ENCODE peak calls at places on chromosome 14, in five cellular contexts. M is kidney epithelial cell; X is stimulated activated CD8-positive, alpha-beta memory T cell treated with anti-CD3 and anti-CD28 coated beads, Interleukin-4, amount 100 ng/mL, for 4 hours; B is non-pigmented ciliary epithelial cell; F is C1 segment of cervical spinal cord. L is an unnamed sample.

GRCh38 chr14:77265561-77266335 is 5.3 kb downstream of the NGB start:
- DNase-seq in F (no peak), B (no peak), X (no peak), M (no peak), L (no peak)

GRCh38 chr14:96126339-96126770 is 78.3 kb upstream of the BDKRB2 start:
- DNase-seq in M (no peak), X (no peak), F (no peak), B (no peak), L (no peak)

GRCh38 chr14:59483360-59483759 is 848 bp downstream of the L3HYPDH start:
- DNase-seq in B (no peak), F (no peak), X (no peak), M (peak), L (no peak)

GRCh38 chr14:57533214-57533613 is 39.6 kb upstream of the CCDC198 start:
- DNase-seq in F (no peak), X (no peak), B (no peak), M (no peak), L (peak)

GRCh38 chr14:60095781-60096450 is 4.2 kb downstream of the PCNX4 start:
- DNase-seq in F (no peak), M (no peak), X (no peak), B (peak), L (no peak)

GRCh38 chr14:73428354-73428824 is 30.0 kb downstream of the NUMB start:
- DNase-seq in B (no peak), F (no peak), X (no peak), M (no peak), L (no peak)

GRCh38 chr14:50230601-50231474 is 540 bp downstream of the SOS2 start:
- DNase-seq in B (no peak), F (peak), M (no peak), X (no peak), L (peak)

GRCh38 chr14:57182760-57183503 is 85.8 kb downstream of the EXOC5 start:
- DNase-seq in X (no peak), B (no peak), M (no peak), F (no peak), L (no peak)

GRCh38 chr14:77301103-77301502 is 19.6 kb downstream of the POMT2 start:
- DNase-seq in B (peak), M (peak), X (no peak), F (peak), L (peak)

GRCh38 chr14:75450381-75451276 is 22.8 kb downstream of the JDP2 start:
- DNase-seq in X (no peak), M (peak), B (no peak), F (peak), L (no peak)

GRCh38 chr14:103311171-103311997 is 22.7 kb upstream of the EIF5 start:
- DNase-seq in X (no peak), M (no peak), F (no peak), B (no peak), L (no peak)